ENCODE peak calls at places on chromosomes 1 and 21, in six cellular contexts. V is MCF 10A; H is lower leg skin; I is cardiac fibroblast; T is CD4-positive, alpha-beta T cell; Y is fibroblast of the aortic adventitia. N is an unnamed sample.

GRCh38 chr1:32984090-32984828 is 19.6 kb upstream of the RNF19B start:
- DNase-seq in V (no peak), H (no peak), I (peak; percentile 52), T (no peak), Y (peak; percentile 70), N (no peak)

GRCh38 chr1:93283496-93283895 is 62.2 kb upstream of the DR1 start:
- DNase-seq in V (no peak), H (no peak), I (no peak), T (no peak), Y (no peak), N (no peak)

GRCh38 chr1:162195567-162195966 is 126.1 kb downstream of the NOS1AP start:
- DNase-seq in V (no peak), H (no peak), I (no peak), T (no peak), Y (no peak), N (no peak)

GRCh38 chr1:205444931-205445652 is 10.8 kb downstream of the BLACAT1 start:
- DNase-seq in V (no peak), H (no peak), I (no peak), T (no peak), Y (peak; percentile 70), N (no peak)

GRCh38 chr1:244836598-244836997 is 1.1 kb downstream of the COX20 start:
- DNase-seq in V (no peak), H (no peak), I (peak; percentile 26), T (no peak), Y (peak; percentile 43), N (no peak)

GRCh38 chr1:85048296-85049064 is at the start of gene MCOLN3:
- DNase-seq in V (peak; percentile 28), H (peak; percentile 23), I (no peak), T (peak; percentile 25), Y (no peak), N (peak; percentile 42)

GRCh38 chr1:58089898-58090535 is 456.5 kb downstream of the OMA1 start:
- DNase-seq in V (no peak), H (no peak), I (no peak), T (no peak), Y (no peak), N (no peak)

GRCh38 chr1:172647110-172647564 is 11.8 kb upstream of the FASLG start:
- DNase-seq in V (no peak), H (no peak), I (no peak), T (no peak), Y (no peak), N (no peak)

GRCh38 chr1:67464741-67465140 is 34.5 kb upstream of the SERBP1 start:
- DNase-seq in V (no peak), H (no peak), I (no peak), T (no peak), Y (no peak), N (no peak)

GRCh38 chr1:203559523-203559922 is 65.6 kb downstream of the OPTC start:
- DNase-seq in V (peak; percentile 49), H (no peak), I (peak; percentile 90), T (no peak), Y (peak; percentile 98), N (no peak)

GRCh38 chr1:92030701-92031107 is 919 bp downstream of the EPHX4 start:
- DNase-seq in V (peak; percentile 63), H (no peak), I (peak; percentile 54), T (no peak), Y (peak; percentile 2), N (no peak)

GRCh38 chr1:110201157-110201825 is 8.8 kb upstream of the KCNC4 start:
- DNase-seq in V (no peak), H (no peak), I (no peak), T (no peak), Y (no peak), N (no peak)

GRCh38 chr1:23984417-23985186 is 4.5 kb upstream of the SRSF10 start:
- DNase-seq in V (peak; percentile 77), H (no peak), I (peak; percentile 77), T (no peak), Y (peak; percentile 52), N (no peak)

GRCh38 chr21:41501919-41502318 is 6.0 kb downstream of the TMPRSS2 start:
- DNase-seq in V (peak; percentile 16), H (no peak), I (no peak), T (no peak), Y (no peak), N (no peak)

GRCh38 chr21:32844076-32844475 is 72.5 kb upstream of the PAXBP1 start:
- DNase-seq in V (no peak), H (no peak), I (no peak), T (no peak), Y (no peak), N (no peak)

GRCh38 chr1:52751589-52752306 is 25.5 kb downstream of the ZYG11B start:
- DNase-seq in V (no peak), H (no peak), I (peak; percentile 39), T (no peak), Y (peak; percentile 82), N (no peak)

GRCh38 chr1:67687649-67688048 is 2.6 kb downstream of the GADD45A start:
- DNase-seq in V (peak; percentile 62), H (no peak), I (peak; percentile 90), T (no peak), Y (peak; percentile 95), N (no peak)

DNA sequence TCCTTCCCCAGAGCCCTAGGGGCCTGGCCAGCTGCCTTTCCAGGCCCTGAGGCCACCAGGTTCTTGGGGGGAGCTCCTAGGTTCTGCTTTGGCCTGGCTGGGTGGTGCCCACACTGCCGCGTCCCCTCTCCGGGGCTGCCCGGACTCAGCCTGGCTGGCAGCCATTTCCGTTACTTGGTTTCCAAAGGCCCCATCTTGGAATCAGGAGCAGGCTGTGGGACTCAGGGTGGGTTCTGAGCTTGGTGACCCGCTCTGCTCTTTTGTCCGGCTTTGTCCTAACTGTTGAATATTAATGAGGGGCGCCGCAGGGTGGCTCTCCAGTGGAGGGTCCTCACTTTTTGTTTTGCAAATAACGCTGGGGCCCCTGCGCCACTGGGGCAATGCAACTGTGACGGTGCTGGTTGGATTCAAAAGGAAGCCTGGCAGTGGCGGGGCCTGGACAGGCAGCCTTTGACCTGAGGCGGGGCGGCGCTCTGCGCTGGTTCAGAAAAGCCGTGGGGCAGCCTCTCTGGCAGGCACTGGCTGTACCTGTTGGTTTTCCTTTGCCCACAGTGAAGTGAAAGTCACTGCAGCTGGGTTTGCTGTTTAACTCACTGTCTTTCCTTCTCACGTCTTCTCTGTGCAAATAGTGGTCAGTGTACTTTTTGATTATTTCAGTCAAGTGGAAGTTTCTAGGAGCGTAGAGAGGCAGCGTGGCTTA is 20.2 kb downstream of the SKI start:
- DNase-seq in V (no peak), H (no peak), I (no peak), T (no peak), Y (no peak), N (no peak)
- TF ChIP-seq CTCF in V (no peak), H (no peak), I (no peak), T (no peak), Y (no peak), N (no peak)

GRCh38 chr1:16617101-16617727 is 3.9 kb upstream of the NBPF1 start:
- DNase-seq in V (no peak), H (no peak), I (no peak), T (no peak), Y (no peak), N (peak; percentile 19)

GRCh38 chr1:16615253-16616252 is 2.2 kb upstream of the NBPF1 start:
- DNase-seq in V (no peak), H (peak; percentile 14), I (no peak), T (no peak), Y (no peak), N (peak; percentile 17)

GRCh38 chr1:16612332-16613172 is 812 bp downstream of the NBPF1 start:
- DNase-seq in V (peak; percentile 68), H (peak; percentile 90), I (peak; percentile 93), T (no peak), Y (peak; percentile 97), N (no peak)

GRCh38 chr1:16614361-16615252 is 1.2 kb upstream of the NBPF1 start:
- DNase-seq in V (no peak), H (no peak), I (no peak), T (no peak), Y (no peak), N (peak; percentile 20)

DNA sequence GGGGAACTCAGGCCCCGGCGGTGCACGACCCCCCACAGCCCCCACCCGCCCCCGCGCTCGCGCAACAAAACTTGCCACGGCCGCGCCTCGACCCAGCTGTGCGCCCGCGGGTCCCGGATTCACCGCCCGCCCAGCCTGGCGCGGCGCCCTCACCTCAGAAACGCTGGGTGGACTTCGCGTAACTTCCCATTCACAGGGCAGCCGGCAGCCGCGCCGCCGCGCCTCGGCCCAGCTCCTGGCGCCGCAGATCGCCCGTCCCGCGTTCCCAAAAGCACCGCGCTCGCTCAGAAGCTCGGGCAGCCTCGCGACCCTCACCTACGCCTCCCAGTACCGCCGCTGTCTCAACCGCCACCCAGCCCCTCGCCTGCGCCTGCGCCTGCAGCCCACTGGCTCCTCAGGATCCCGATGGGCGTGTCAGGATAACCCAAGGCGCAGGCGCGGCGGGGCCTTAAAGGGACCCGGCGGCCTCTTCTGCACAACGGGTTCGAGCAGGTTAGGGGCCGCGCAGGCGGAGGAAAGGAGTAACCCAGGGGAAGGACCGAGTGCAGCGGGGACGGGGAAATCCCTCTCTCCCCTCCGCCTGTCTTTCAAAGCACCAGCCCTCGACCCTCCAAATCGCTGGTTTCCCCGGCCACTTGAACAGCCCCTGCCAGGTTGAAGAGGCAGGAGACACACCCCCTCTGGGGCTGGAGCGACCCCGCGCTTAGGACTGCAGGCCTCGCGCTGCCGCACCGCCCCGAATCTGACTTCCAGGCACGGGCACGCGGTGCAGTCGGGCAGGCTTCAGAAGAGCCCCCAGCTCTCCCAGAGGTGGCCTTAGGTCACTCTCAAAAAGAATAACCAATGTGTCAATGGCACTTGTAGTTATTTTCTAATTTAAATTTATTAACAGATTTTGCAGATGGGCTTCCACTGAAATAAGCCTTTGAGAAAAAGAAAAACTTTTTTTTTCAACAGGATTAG is at the start of gene NBPF1:
- DNase-seq in V (peak; percentile 99), H (peak; percentile 96), I (peak; percentile 98), T (peak; percentile 93), Y (peak; percentile 94), N (peak; percentile 98)
- TF ChIP-seq CTCF in V (no peak), H (peak; percentile 92), I (no peak), T (no peak), Y (no peak), N (no peak)

DNA sequence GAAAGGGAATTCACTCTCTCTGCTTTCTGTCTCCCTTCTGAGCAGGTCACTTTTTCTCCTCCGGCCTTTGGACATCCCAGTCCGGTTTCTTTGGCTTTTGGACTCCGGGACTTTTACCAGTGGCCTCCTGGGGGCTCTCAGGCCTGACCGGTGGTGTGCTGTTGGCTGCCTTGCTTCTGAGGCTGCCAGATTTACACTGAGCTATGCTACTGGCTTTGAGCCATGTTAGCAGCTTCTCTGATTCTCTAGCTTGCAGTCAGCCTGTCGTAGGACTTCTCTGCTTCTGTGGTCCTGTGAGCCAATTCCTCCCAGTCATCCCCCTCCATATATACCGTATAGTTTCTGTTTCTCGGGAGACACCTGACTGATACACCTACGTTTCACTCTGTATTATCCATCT is 178.3 kb downstream of the RYR2 start:
- DNase-seq in V (no peak), H (no peak), I (no peak), T (no peak), Y (no peak), N (no peak)
- TF ChIP-seq CTCF in V (no peak), H (no peak), I (no peak), T (no peak), Y (no peak), N (no peak)

DNA sequence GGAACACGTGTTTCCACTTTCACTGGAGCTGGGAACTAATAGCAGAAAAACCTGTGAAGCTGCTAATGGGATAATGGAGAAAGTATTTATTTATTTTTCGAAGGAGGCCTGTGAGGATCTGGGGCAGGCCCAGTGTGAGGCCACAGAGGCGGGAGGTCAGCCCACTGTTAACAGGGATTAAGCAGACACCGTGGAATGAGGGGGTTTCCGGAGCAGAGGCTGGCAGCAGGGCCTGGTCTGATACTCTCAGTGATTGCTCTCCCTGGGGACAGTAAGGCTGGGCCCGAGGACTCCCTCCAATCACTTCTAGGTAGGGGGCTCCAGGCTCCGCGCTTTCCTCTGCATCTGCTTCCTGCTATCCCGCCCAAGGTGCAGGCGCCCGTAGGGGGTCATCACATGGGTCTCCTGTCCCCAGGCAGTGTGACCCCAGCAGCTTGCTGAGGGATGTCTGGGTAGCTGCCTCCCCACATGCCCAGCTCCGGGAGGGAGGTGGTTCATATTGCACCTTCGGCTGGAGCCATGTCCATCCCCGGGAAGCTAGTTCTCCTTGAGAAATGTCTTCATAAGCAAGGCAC is 28.8 kb upstream of the CDCA8 start:
- DNase-seq in V (no peak), H (no peak), I (peak; percentile 3), T (no peak), Y (no peak), N (no peak)
- TF ChIP-seq CTCF in V (no peak), H (no peak), I (no peak), T (no peak), Y (no peak), N (no peak)